ENCODE peak calls at places on chromosome 15, in six cellular contexts. One of them, this sample, is unnamed.

GRCh38 chr15:76341366-76342045 is 4.9 kb downstream of the ISL2 start:
- DNase-seq in GM12878: no peak
- DNase-seq in endothelial cell of umbilical vein: no peak
- DNase-seq in HepG2: no peak
- DNase-seq in K562: no peak
- DNase-seq in A549: no peak
- DNase-seq in this sample: no peak

GRCh38 chr15:32732574-32733157 is 14.9 kb downstream of the GREM1 start:
- DNase-seq in endothelial cell of umbilical vein: no peak
- DNase-seq in GM12878: no peak
- DNase-seq in A549: no peak
- DNase-seq in K562: no peak
- DNase-seq in HepG2: no peak
- DNase-seq in this sample: no peak

GRCh38 chr15:32120577-32121465 is 90.5 kb downstream of the CHRNA7 start:
- DNase-seq in K562: no peak
- DNase-seq in A549: no peak
- DNase-seq in endothelial cell of umbilical vein: no peak
- DNase-seq in HepG2: no peak
- DNase-seq in GM12878: no peak
- DNase-seq in this sample: no peak

GRCh38 chr15:75782926-75783325 is 60.3 kb upstream of the UBE2Q2 start:
- DNase-seq in GM12878: no peak
- DNase-seq in endothelial cell of umbilical vein: no peak
- DNase-seq in K562: no peak
- DNase-seq in HepG2: no peak
- DNase-seq in A549: no peak
- DNase-seq in this sample: no peak

GRCh38 chr15:65106011-65106590 is 8.9 kb downstream of the UBAP1L start:
- DNase-seq in A549: no peak
- DNase-seq in GM12878: no peak
- DNase-seq in HepG2: no peak
- DNase-seq in K562: no peak
- DNase-seq in endothelial cell of umbilical vein: peak
- DNase-seq in this sample: no peak

GRCh38 chr15:52466716-52467115 is 62.0 kb downstream of the MYO5A start:
- DNase-seq in endothelial cell of umbilical vein: no peak
- DNase-seq in GM12878: no peak
- DNase-seq in K562: no peak
- DNase-seq in HepG2: no peak
- DNase-seq in A549: no peak
- DNase-seq in this sample: no peak

GRCh38 chr15:77696006-77696631 is 63.4 kb upstream of the LINGO1 start:
- DNase-seq in GM12878: no peak
- DNase-seq in endothelial cell of umbilical vein: no peak
- DNase-seq in A549: no peak
- DNase-seq in HepG2: no peak
- DNase-seq in K562: no peak
- DNase-seq in this sample: no peak

GRCh38 chr15:69394556-69395282 is 19.4 kb upstream of the KIF23 start:
- DNase-seq in GM12878: no peak
- DNase-seq in K562: peak
- DNase-seq in HepG2: peak
- DNase-seq in A549: peak
- DNase-seq in endothelial cell of umbilical vein: peak
- DNase-seq in this sample: peak

GRCh38 chr15:38695249-38696119 is 130.9 kb upstream of the RASGRP1 start:
- DNase-seq in endothelial cell of umbilical vein: no peak
- DNase-seq in GM12878: no peak
- DNase-seq in K562: no peak
- DNase-seq in A549: no peak
- DNase-seq in HepG2: no peak
- DNase-seq in this sample: peak

GRCh38 chr15:78208887-78209645 is 25.3 kb downstream of the ACSBG1 start:
- DNase-seq in endothelial cell of umbilical vein: no peak
- DNase-seq in A549: no peak
- DNase-seq in K562: no peak
- DNase-seq in HepG2: no peak
- DNase-seq in GM12878: no peak
- DNase-seq in this sample: peak

GRCh38 chr15:42490246-42490742 is 647 bp downstream of the ZNF106 start:
- DNase-seq in GM12878: no peak
- DNase-seq in endothelial cell of umbilical vein: peak
- DNase-seq in A549: no peak
- DNase-seq in HepG2: no peak
- DNase-seq in K562: no peak
- DNase-seq in this sample: peak

GRCh38 chr15:42493694-42494093 is 1.7 kb upstream of the SNAP23 start:
- DNase-seq in K562: no peak
- DNase-seq in A549: no peak
- DNase-seq in HepG2: no peak
- DNase-seq in GM12878: no peak
- DNase-seq in endothelial cell of umbilical vein: no peak
- DNase-seq in this sample: peak

GRCh38 chr15:42494998-42495360 is 455 bp upstream of the SNAP23 start:
- DNase-seq in A549: peak
- DNase-seq in K562: no peak
- DNase-seq in endothelial cell of umbilical vein: peak
- DNase-seq in HepG2: peak
- DNase-seq in GM12878: no peak
- DNase-seq in this sample: no peak

GRCh38 chr15:42491540-42492225 is 742 bp upstream of the ZNF106 start:
- DNase-seq in endothelial cell of umbilical vein: no peak
- DNase-seq in GM12878: no peak
- DNase-seq in A549: peak
- DNase-seq in K562: no peak
- DNase-seq in HepG2: peak
- DNase-seq in this sample: no peak

GRCh38 chr15:42490743-42491539 is at the start of gene ZNF106:
- DNase-seq in endothelial cell of umbilical vein: peak
- DNase-seq in HepG2: peak
- DNase-seq in K562: peak
- DNase-seq in GM12878: peak
- DNase-seq in A549: peak
- DNase-seq in this sample: peak
- TF ChIP-seq CTCF in endothelial cell of umbilical vein: peak
- TF ChIP-seq CTCF in HepG2: peak
- TF ChIP-seq CTCF in K562: peak
- TF ChIP-seq CTCF in GM12878: peak
- TF ChIP-seq CTCF in A549: no peak
- TF ChIP-seq CTCF in this sample: no peak

DNA sequence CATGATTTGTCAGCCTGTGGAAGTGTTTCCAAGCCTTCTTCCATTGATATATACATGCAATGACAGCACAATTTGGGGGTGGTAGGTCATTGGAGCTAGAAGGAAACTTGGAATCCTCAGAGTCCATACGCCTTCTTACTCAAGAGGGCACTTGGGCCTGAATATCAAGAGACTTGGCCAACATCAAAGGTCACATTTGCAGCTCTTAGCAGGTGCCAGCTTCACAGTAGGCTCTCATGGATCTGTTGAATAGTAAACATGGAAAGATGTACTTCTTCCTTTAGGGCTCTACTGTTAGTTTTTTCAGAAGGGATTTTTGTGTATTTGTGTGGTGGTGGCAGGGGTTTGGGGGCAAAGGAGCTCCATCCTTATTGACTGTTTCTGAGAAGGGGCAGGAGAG is 50.8 kb downstream of the RHCG start:
- DNase-seq in A549: no peak
- DNase-seq in HepG2: no peak
- DNase-seq in endothelial cell of umbilical vein: no peak
- DNase-seq in GM12878: no peak
- DNase-seq in K562: no peak
- DNase-seq in this sample: no peak
- TF ChIP-seq MYC in A549: no peak
- TF ChIP-seq MYC in HepG2: no peak
- TF ChIP-seq MYC in endothelial cell of umbilical vein: no peak
- TF ChIP-seq MYC in GM12878: no peak
- TF ChIP-seq MYC in K562: no peak
- TF ChIP-seq MYC in this sample: no peak

DNA sequence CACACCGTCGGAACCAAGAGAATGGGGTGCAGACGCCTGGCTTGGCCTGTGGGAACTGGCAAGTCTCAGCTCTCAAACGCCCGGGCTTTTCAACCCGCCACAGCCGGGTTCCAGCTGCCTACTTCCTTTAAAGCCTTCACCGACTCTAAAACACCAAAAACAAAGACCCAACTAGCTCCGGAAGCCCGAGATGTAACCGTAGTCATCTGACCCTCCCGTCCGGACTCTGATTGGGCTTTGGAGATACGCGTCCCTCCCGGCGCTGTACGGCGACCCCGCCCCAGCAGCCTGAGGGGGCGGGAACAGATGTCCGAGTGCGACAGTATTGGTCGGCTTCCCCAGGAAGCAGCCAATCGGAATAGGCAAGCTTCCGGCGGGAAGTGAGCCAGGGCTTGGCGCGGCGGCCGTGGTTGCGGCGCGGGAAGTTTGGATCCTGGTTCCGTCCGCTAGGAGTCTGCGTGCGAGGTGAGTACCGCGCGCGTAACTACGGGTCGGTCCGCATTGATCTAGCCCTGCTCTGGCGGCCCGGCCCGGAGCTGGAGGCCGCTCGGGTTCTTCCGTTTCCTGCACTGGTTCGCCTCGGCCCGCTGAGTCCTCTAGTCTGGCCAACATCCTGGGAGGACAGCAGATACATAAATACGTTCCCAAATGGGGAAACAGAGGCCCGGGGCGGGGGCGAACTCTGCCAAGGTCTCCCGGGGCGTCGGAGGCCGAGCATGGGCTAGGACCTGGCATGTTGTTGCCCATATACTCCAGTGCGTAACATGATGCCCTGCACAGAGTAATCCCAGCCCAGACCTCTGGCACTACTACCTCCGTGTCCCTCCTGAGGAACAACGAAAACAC is at the start of gene BLM:
- DNase-seq in endothelial cell of umbilical vein: peak
- DNase-seq in K562: peak
- DNase-seq in A549: peak
- DNase-seq in HepG2: peak
- DNase-seq in GM12878: peak
- DNase-seq in this sample: peak
- TF ChIP-seq POLR2A in endothelial cell of umbilical vein: peak
- TF ChIP-seq POLR2A in K562: peak
- TF ChIP-seq POLR2A in A549: peak
- TF ChIP-seq POLR2A in HepG2: peak
- TF ChIP-seq POLR2A in GM12878: peak
- TF ChIP-seq POLR2A in this sample: peak

DNA sequence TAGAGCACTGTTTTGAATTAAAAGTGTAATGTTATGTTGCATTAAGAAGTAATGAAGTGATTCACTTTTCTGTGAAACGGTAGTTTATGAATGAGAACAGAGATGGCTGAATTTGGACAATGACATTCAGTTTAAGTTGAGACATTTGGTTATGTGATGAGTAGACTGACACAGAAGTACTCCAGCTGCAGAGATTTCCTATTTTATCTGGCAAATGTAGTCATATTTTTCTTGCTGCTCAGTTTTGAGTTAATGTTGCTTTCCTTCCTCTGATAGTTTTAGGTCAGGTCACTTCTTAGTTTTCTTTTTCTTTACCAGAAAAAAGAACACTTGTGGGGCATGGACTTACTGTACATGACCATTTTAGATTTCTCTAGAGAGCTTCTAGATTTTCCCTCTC is 51.2 kb downstream of the ASB7 start:
- DNase-seq in K562: no peak
- DNase-seq in endothelial cell of umbilical vein: peak
- DNase-seq in HepG2: no peak
- DNase-seq in GM12878: no peak
- DNase-seq in A549: no peak
- DNase-seq in this sample: no peak
- TF ChIP-seq CTCF in K562: no peak
- TF ChIP-seq CTCF in endothelial cell of umbilical vein: no peak
- TF ChIP-seq CTCF in HepG2: no peak
- TF ChIP-seq CTCF in GM12878: no peak
- TF ChIP-seq CTCF in A549: no peak
- TF ChIP-seq CTCF in this sample: no peak

GRCh38 chr15:73708691-73709090 is 24.5 kb downstream of the CD276 start:
- DNase-seq in GM12878: no peak
- DNase-seq in endothelial cell of umbilical vein: no peak
- DNase-seq in K562: no peak
- DNase-seq in A549: no peak
- DNase-seq in HepG2: no peak
- DNase-seq in this sample: no peak

GRCh38 chr15:73709671-73710070 is 25.5 kb downstream of the CD276 start:
- DNase-seq in K562: no peak
- DNase-seq in GM12878: no peak
- DNase-seq in endothelial cell of umbilical vein: no peak
- DNase-seq in HepG2: no peak
- DNase-seq in A549: no peak
- DNase-seq in this sample: no peak

GRCh38 chr15:73700041-73700842 is 16.1 kb downstream of the CD276 start:
- DNase-seq in HepG2: peak
- DNase-seq in A549: peak
- DNase-seq in endothelial cell of umbilical vein: peak
- DNase-seq in K562: peak
- DNase-seq in GM12878: peak
- DNase-seq in this sample: peak

GRCh38 chr15:73709241-73709640 is 25.1 kb downstream of the CD276 start:
- DNase-seq in A549: no peak
- DNase-seq in K562: no peak
- DNase-seq in GM12878: no peak
- DNase-seq in endothelial cell of umbilical vein: no peak
- DNase-seq in HepG2: no peak
- DNase-seq in this sample: no peak

DNA sequence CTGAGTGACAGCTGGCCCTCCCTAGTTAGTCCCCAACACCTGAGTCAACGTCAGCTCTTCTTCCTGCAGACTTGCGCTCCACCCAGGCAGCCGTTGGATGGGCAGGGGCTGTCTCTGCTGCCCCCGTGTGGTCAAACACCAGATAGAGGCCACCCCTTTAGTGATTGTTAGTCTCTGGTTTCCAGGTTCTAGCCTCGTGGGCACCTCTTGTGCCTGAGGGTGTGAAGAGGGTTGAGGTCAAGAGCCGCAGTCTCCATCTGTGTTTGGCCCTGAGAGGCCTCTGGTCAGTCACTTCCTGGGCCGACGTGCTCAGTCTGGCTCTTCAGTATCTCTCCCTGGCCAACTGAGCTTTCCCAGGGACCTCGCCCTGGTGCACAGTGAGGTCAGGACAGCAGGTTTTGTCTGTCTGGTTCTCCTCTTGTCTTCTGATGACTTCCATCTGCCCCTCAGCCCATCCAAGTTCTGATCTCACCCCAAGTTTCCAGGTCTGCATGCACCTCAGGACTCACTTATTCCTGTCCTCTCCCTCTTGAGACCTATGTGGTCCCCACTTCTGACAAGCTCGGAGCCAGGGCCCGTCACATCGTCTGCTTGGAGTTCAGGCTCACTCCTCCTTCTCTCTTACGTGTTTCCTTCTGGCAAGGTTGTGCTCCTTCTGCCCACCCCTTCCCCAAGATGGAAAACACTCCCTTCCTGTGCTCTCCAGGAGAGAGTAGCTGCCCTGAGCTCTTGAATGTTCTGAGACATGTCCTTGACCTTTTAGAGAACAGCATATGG is 20.9 kb downstream of the CD276 start:
- DNase-seq in HepG2: peak
- DNase-seq in K562: peak
- DNase-seq in endothelial cell of umbilical vein: peak
- DNase-seq in A549: peak
- DNase-seq in GM12878: no peak
- DNase-seq in this sample: peak
- TF ChIP-seq MYC in HepG2: no peak
- TF ChIP-seq MYC in K562: no peak
- TF ChIP-seq MYC in endothelial cell of umbilical vein: no peak
- TF ChIP-seq MYC in A549: no peak
- TF ChIP-seq MYC in GM12878: no peak
- TF ChIP-seq MYC in this sample: no peak

This sample was measured in NB4.